ENCODE peak calls at places on chromosomes 16 and 17, in eight cellular contexts. One of them, this sample, is unnamed.
A peak's percentile ranks its signal among the peaks of the same experiment; 100 is the strongest.

GRCh38 chr17:31476525-31477416 is 85.3 kb downstream of the RAB11FIP4 start:
- DNase-seq in tibial nerve: no peak
- DNase-seq in Kasumi-1: no peak
- DNase-seq in cardiac fibroblast: no peak
- DNase-seq in activated CD4-positive, CD25-positive, alpha-beta regulatory T cell: no peak
- DNase-seq in naive thymus-derived CD8-positive, alpha-beta T cell: no peak
- DNase-seq in progenitor cell of endocrine pancreas: no peak
- DNase-seq in NCI-H2171: no peak
- DNase-seq in this sample: no peak

GRCh38 chr17:41580651-41581365 is 5.9 kb downstream of the KRT14 start:
- DNase-seq in tibial nerve: no peak
- DNase-seq in Kasumi-1: no peak
- DNase-seq in cardiac fibroblast: no peak
- DNase-seq in activated CD4-positive, CD25-positive, alpha-beta regulatory T cell: no peak
- DNase-seq in naive thymus-derived CD8-positive, alpha-beta T cell: no peak
- DNase-seq in progenitor cell of endocrine pancreas: no peak
- DNase-seq in NCI-H2171: no peak
- DNase-seq in this sample: no peak

GRCh38 chr16:1960665-1961630 is 1.6 kb downstream of the NDUFB10 start:
- DNase-seq in tibial nerve: no peak
- DNase-seq in Kasumi-1: peak; percentile 26
- DNase-seq in cardiac fibroblast: peak; percentile 50
- DNase-seq in activated CD4-positive, CD25-positive, alpha-beta regulatory T cell: no peak
- DNase-seq in naive thymus-derived CD8-positive, alpha-beta T cell: no peak
- DNase-seq in progenitor cell of endocrine pancreas: no peak
- DNase-seq in NCI-H2171: peak; percentile 76
- DNase-seq in this sample: peak; percentile 57

GRCh38 chr17:1880851-1881630 is 51.2 kb downstream of the RPA1 start:
- DNase-seq in tibial nerve: no peak
- DNase-seq in Kasumi-1: no peak
- DNase-seq in cardiac fibroblast: peak; percentile 11
- DNase-seq in activated CD4-positive, CD25-positive, alpha-beta regulatory T cell: no peak
- DNase-seq in naive thymus-derived CD8-positive, alpha-beta T cell: no peak
- DNase-seq in progenitor cell of endocrine pancreas: no peak
- DNase-seq in NCI-H2171: no peak
- DNase-seq in this sample: no peak

GRCh38 chr16:1687427-1688316 is 9.6 kb downstream of the JPT2 start:
- DNase-seq in tibial nerve: no peak
- DNase-seq in Kasumi-1: no peak
- DNase-seq in cardiac fibroblast: no peak
- DNase-seq in activated CD4-positive, CD25-positive, alpha-beta regulatory T cell: no peak
- DNase-seq in naive thymus-derived CD8-positive, alpha-beta T cell: no peak
- DNase-seq in progenitor cell of endocrine pancreas: no peak
- DNase-seq in NCI-H2171: no peak
- DNase-seq in this sample: no peak

GRCh38 chr16:68081796-68082567 is 3.2 kb upstream of the NFATC3 start:
- DNase-seq in tibial nerve: no peak
- DNase-seq in Kasumi-1: no peak
- DNase-seq in cardiac fibroblast: no peak
- DNase-seq in activated CD4-positive, CD25-positive, alpha-beta regulatory T cell: no peak
- DNase-seq in naive thymus-derived CD8-positive, alpha-beta T cell: no peak
- DNase-seq in progenitor cell of endocrine pancreas: no peak
- DNase-seq in NCI-H2171: no peak
- DNase-seq in this sample: no peak

GRCh38 chr17:50682441-50682840 is 25.3 kb downstream of the ANKRD40 start:
- DNase-seq in tibial nerve: no peak
- DNase-seq in Kasumi-1: no peak
- DNase-seq in cardiac fibroblast: no peak
- DNase-seq in activated CD4-positive, CD25-positive, alpha-beta regulatory T cell: no peak
- DNase-seq in naive thymus-derived CD8-positive, alpha-beta T cell: no peak
- DNase-seq in progenitor cell of endocrine pancreas: no peak
- DNase-seq in NCI-H2171: no peak
- DNase-seq in this sample: no peak

GRCh38 chr16:67034478-67034877 is 5.5 kb downstream of the CBFB start:
- DNase-seq in tibial nerve: no peak
- DNase-seq in Kasumi-1: no peak
- DNase-seq in cardiac fibroblast: peak; percentile 52
- DNase-seq in activated CD4-positive, CD25-positive, alpha-beta regulatory T cell: no peak
- DNase-seq in naive thymus-derived CD8-positive, alpha-beta T cell: no peak
- DNase-seq in progenitor cell of endocrine pancreas: no peak
- DNase-seq in NCI-H2171: no peak
- DNase-seq in this sample: no peak

GRCh38 chr16:2450535-2450934 is 9.4 kb upstream of the TEDC2 start:
- DNase-seq in tibial nerve: no peak
- DNase-seq in Kasumi-1: no peak
- DNase-seq in cardiac fibroblast: no peak
- DNase-seq in activated CD4-positive, CD25-positive, alpha-beta regulatory T cell: no peak
- DNase-seq in naive thymus-derived CD8-positive, alpha-beta T cell: no peak
- DNase-seq in progenitor cell of endocrine pancreas: no peak
- DNase-seq in NCI-H2171: no peak
- DNase-seq in this sample: no peak

GRCh38 chr17:46821482-46822387 is 3.2 kb upstream of the WNT3 start:
- DNase-seq in tibial nerve: no peak
- DNase-seq in Kasumi-1: no peak
- DNase-seq in cardiac fibroblast: no peak
- DNase-seq in activated CD4-positive, CD25-positive, alpha-beta regulatory T cell: no peak
- DNase-seq in naive thymus-derived CD8-positive, alpha-beta T cell: no peak
- DNase-seq in progenitor cell of endocrine pancreas: no peak
- DNase-seq in NCI-H2171: no peak
- DNase-seq in this sample: no peak

GRCh38 chr16:64711596-64711995 is 410.3 kb downstream of the CDH11 start:
- DNase-seq in tibial nerve: no peak
- DNase-seq in Kasumi-1: no peak
- DNase-seq in cardiac fibroblast: no peak
- DNase-seq in activated CD4-positive, CD25-positive, alpha-beta regulatory T cell: no peak
- DNase-seq in naive thymus-derived CD8-positive, alpha-beta T cell: no peak
- DNase-seq in progenitor cell of endocrine pancreas: no peak
- DNase-seq in NCI-H2171: no peak
- DNase-seq in this sample: no peak

GRCh38 chr16:52548261-52549010 is 1.5 kb upstream of the TOX3 start:
- DNase-seq in tibial nerve: no peak
- DNase-seq in Kasumi-1: no peak
- DNase-seq in cardiac fibroblast: no peak
- DNase-seq in activated CD4-positive, CD25-positive, alpha-beta regulatory T cell: no peak
- DNase-seq in naive thymus-derived CD8-positive, alpha-beta T cell: no peak
- DNase-seq in progenitor cell of endocrine pancreas: no peak
- DNase-seq in NCI-H2171: no peak
- DNase-seq in this sample: no peak

GRCh38 chr16:76665571-76666275 is 388.5 kb downstream of the CNTNAP4 start:
- DNase-seq in tibial nerve: no peak
- DNase-seq in Kasumi-1: no peak
- DNase-seq in cardiac fibroblast: no peak
- DNase-seq in activated CD4-positive, CD25-positive, alpha-beta regulatory T cell: no peak
- DNase-seq in naive thymus-derived CD8-positive, alpha-beta T cell: no peak
- DNase-seq in progenitor cell of endocrine pancreas: no peak
- DNase-seq in NCI-H2171: no peak
- DNase-seq in this sample: no peak

GRCh38 chr17:6674586-6674985 is 23.0 kb downstream of the C17orf100 start:
- DNase-seq in tibial nerve: no peak
- DNase-seq in Kasumi-1: no peak
- DNase-seq in cardiac fibroblast: no peak
- DNase-seq in activated CD4-positive, CD25-positive, alpha-beta regulatory T cell: no peak
- DNase-seq in naive thymus-derived CD8-positive, alpha-beta T cell: no peak
- DNase-seq in progenitor cell of endocrine pancreas: no peak
- DNase-seq in NCI-H2171: no peak
- DNase-seq in this sample: no peak

GRCh38 chr16:8877894-8878522 is 4.1 kb upstream of the LITAFD start:
- DNase-seq in tibial nerve: no peak
- DNase-seq in Kasumi-1: no peak
- DNase-seq in cardiac fibroblast: no peak
- DNase-seq in activated CD4-positive, CD25-positive, alpha-beta regulatory T cell: no peak
- DNase-seq in naive thymus-derived CD8-positive, alpha-beta T cell: no peak
- DNase-seq in progenitor cell of endocrine pancreas: no peak
- DNase-seq in NCI-H2171: no peak
- DNase-seq in this sample: no peak

GRCh38 chr16:66366433-66367299 is at the start of gene CDH5:
- DNase-seq in tibial nerve: peak; percentile 65
- DNase-seq in Kasumi-1: no peak
- DNase-seq in cardiac fibroblast: peak; percentile 66
- DNase-seq in activated CD4-positive, CD25-positive, alpha-beta regulatory T cell: no peak
- DNase-seq in naive thymus-derived CD8-positive, alpha-beta T cell: no peak
- DNase-seq in progenitor cell of endocrine pancreas: no peak
- DNase-seq in NCI-H2171: no peak
- DNase-seq in this sample: peak; percentile 37

GRCh38 chr17:1154704-1155103 is 25.1 kb downstream of the ABR start:
- DNase-seq in tibial nerve: no peak
- DNase-seq in Kasumi-1: no peak
- DNase-seq in cardiac fibroblast: no peak
- DNase-seq in activated CD4-positive, CD25-positive, alpha-beta regulatory T cell: no peak
- DNase-seq in naive thymus-derived CD8-positive, alpha-beta T cell: no peak
- DNase-seq in progenitor cell of endocrine pancreas: no peak
- DNase-seq in NCI-H2171: no peak
- DNase-seq in this sample: no peak

GRCh38 chr17:72463287-72464102 is 342.7 kb downstream of the SOX9 start:
- DNase-seq in tibial nerve: no peak
- DNase-seq in Kasumi-1: no peak
- DNase-seq in cardiac fibroblast: no peak
- DNase-seq in activated CD4-positive, CD25-positive, alpha-beta regulatory T cell: no peak
- DNase-seq in naive thymus-derived CD8-positive, alpha-beta T cell: no peak
- DNase-seq in progenitor cell of endocrine pancreas: no peak
- DNase-seq in NCI-H2171: no peak
- DNase-seq in this sample: no peak

GRCh38 chr17:45013021-45013997 is 38.1 kb downstream of the DCAKD start:
- DNase-seq in tibial nerve: no peak
- DNase-seq in Kasumi-1: no peak
- DNase-seq in cardiac fibroblast: no peak
- DNase-seq in activated CD4-positive, CD25-positive, alpha-beta regulatory T cell: no peak
- DNase-seq in naive thymus-derived CD8-positive, alpha-beta T cell: no peak
- DNase-seq in progenitor cell of endocrine pancreas: no peak
- DNase-seq in NCI-H2171: peak; percentile 55
- DNase-seq in this sample: no peak

GRCh38 chr17:11493947-11494346 is 104.3 kb upstream of the DNAH9 start:
- DNase-seq in tibial nerve: no peak
- DNase-seq in Kasumi-1: no peak
- DNase-seq in cardiac fibroblast: no peak
- DNase-seq in activated CD4-positive, CD25-positive, alpha-beta regulatory T cell: no peak
- DNase-seq in naive thymus-derived CD8-positive, alpha-beta T cell: no peak
- DNase-seq in progenitor cell of endocrine pancreas: no peak
- DNase-seq in NCI-H2171: no peak
- DNase-seq in this sample: no peak

GRCh38 chr17:62162898-62163297 is 97.8 kb upstream of the MED13 start:
- DNase-seq in tibial nerve: no peak
- DNase-seq in Kasumi-1: no peak
- DNase-seq in cardiac fibroblast: no peak
- DNase-seq in activated CD4-positive, CD25-positive, alpha-beta regulatory T cell: no peak
- DNase-seq in naive thymus-derived CD8-positive, alpha-beta T cell: no peak
- DNase-seq in progenitor cell of endocrine pancreas: no peak
- DNase-seq in NCI-H2171: peak; percentile 3
- DNase-seq in this sample: no peak